ENCODE peak calls at places on chromosomes 1 and 21, in ten cellular contexts. One of them, this sample, is unnamed.
A peak's percentile ranks its signal among the peaks of the same experiment; 100 is the strongest.

GRCh38 chr1:60970081-60970509 is 112.3 kb upstream of the NFIA start:
- DNase-seq in GM12865: no peak
- DNase-seq in mammary epithelial cell: peak; percentile 46
- DNase-seq in suprapubic skin: no peak
- DNase-seq in tibial artery: no peak
- DNase-seq in CD4-positive, CD25-positive, alpha-beta regulatory T cell: no peak
- DNase-seq in neuronal stem cell: no peak
- DNase-seq in OCI-LY7: peak; percentile 4
- DNase-seq in choroid plexus epithelial cell: peak; percentile 71
- DNase-seq in GM12864: no peak
- DNase-seq in this sample: no peak

GRCh38 chr1:205066221-205066818 is 17.9 kb downstream of the TMEM81 start:
- DNase-seq in GM12865: no peak
- DNase-seq in mammary epithelial cell: no peak
- DNase-seq in suprapubic skin: peak; percentile 51
- DNase-seq in tibial artery: no peak
- DNase-seq in CD4-positive, CD25-positive, alpha-beta regulatory T cell: no peak
- DNase-seq in neuronal stem cell: no peak
- DNase-seq in OCI-LY7: peak; percentile 7
- DNase-seq in choroid plexus epithelial cell: peak; percentile 10
- DNase-seq in GM12864: no peak
- DNase-seq in this sample: no peak

GRCh38 chr1:10639301-10640078 is 157.0 kb downstream of the CASZ1 start:
- DNase-seq in GM12865: no peak
- DNase-seq in mammary epithelial cell: no peak
- DNase-seq in suprapubic skin: peak; percentile 68
- DNase-seq in tibial artery: no peak
- DNase-seq in CD4-positive, CD25-positive, alpha-beta regulatory T cell: no peak
- DNase-seq in neuronal stem cell: no peak
- DNase-seq in OCI-LY7: no peak
- DNase-seq in choroid plexus epithelial cell: no peak
- DNase-seq in GM12864: no peak
- DNase-seq in this sample: no peak

GRCh38 chr1:240189386-240189989 is 97.8 kb downstream of the FMN2 start:
- DNase-seq in GM12865: peak; percentile 39
- DNase-seq in mammary epithelial cell: peak; percentile 25
- DNase-seq in suprapubic skin: no peak
- DNase-seq in tibial artery: no peak
- DNase-seq in CD4-positive, CD25-positive, alpha-beta regulatory T cell: peak; percentile 6
- DNase-seq in neuronal stem cell: peak; percentile 48
- DNase-seq in OCI-LY7: peak; percentile 46
- DNase-seq in choroid plexus epithelial cell: peak; percentile 60
- DNase-seq in GM12864: no peak
- DNase-seq in this sample: no peak

GRCh38 chr1:45979778-45980176 is 152.7 kb downstream of the PIK3R3 start:
- DNase-seq in GM12865: no peak
- DNase-seq in mammary epithelial cell: no peak
- DNase-seq in suprapubic skin: no peak
- DNase-seq in tibial artery: no peak
- DNase-seq in CD4-positive, CD25-positive, alpha-beta regulatory T cell: no peak
- DNase-seq in neuronal stem cell: no peak
- DNase-seq in OCI-LY7: no peak
- DNase-seq in choroid plexus epithelial cell: no peak
- DNase-seq in GM12864: no peak
- DNase-seq in this sample: no peak

GRCh38 chr1:39491146-39491921 is at the start of gene BMP8A:
- DNase-seq in GM12865: peak; percentile 82
- DNase-seq in mammary epithelial cell: peak; percentile 51
- DNase-seq in suprapubic skin: no peak
- DNase-seq in tibial artery: no peak
- DNase-seq in CD4-positive, CD25-positive, alpha-beta regulatory T cell: peak; percentile 68
- DNase-seq in neuronal stem cell: peak; percentile 51
- DNase-seq in OCI-LY7: peak; percentile 72
- DNase-seq in choroid plexus epithelial cell: peak; percentile 38
- DNase-seq in GM12864: no peak
- DNase-seq in this sample: no peak

GRCh38 chr1:67347688-67348472 is 40.2 kb downstream of the IL12RB2 start:
- DNase-seq in GM12865: peak; percentile 58
- DNase-seq in mammary epithelial cell: peak; percentile 85
- DNase-seq in suprapubic skin: no peak
- DNase-seq in tibial artery: no peak
- DNase-seq in CD4-positive, CD25-positive, alpha-beta regulatory T cell: no peak
- DNase-seq in neuronal stem cell: peak; percentile 45
- DNase-seq in OCI-LY7: peak; percentile 55
- DNase-seq in choroid plexus epithelial cell: peak; percentile 74
- DNase-seq in GM12864: no peak
- DNase-seq in this sample: no peak

GRCh38 chr1:54380285-54380882 is 25.8 kb downstream of the SSBP3 start:
- DNase-seq in GM12865: no peak
- DNase-seq in mammary epithelial cell: no peak
- DNase-seq in suprapubic skin: no peak
- DNase-seq in tibial artery: no peak
- DNase-seq in CD4-positive, CD25-positive, alpha-beta regulatory T cell: no peak
- DNase-seq in neuronal stem cell: no peak
- DNase-seq in OCI-LY7: no peak
- DNase-seq in choroid plexus epithelial cell: no peak
- DNase-seq in GM12864: no peak
- DNase-seq in this sample: no peak

GRCh38 chr1:99970713-99971255 is 988 bp downstream of the SLC35A3 start:
- DNase-seq in GM12865: no peak
- DNase-seq in mammary epithelial cell: peak; percentile 14
- DNase-seq in suprapubic skin: no peak
- DNase-seq in tibial artery: no peak
- DNase-seq in CD4-positive, CD25-positive, alpha-beta regulatory T cell: no peak
- DNase-seq in neuronal stem cell: no peak
- DNase-seq in OCI-LY7: no peak
- DNase-seq in choroid plexus epithelial cell: peak; percentile 5
- DNase-seq in GM12864: no peak
- DNase-seq in this sample: no peak

DNA sequence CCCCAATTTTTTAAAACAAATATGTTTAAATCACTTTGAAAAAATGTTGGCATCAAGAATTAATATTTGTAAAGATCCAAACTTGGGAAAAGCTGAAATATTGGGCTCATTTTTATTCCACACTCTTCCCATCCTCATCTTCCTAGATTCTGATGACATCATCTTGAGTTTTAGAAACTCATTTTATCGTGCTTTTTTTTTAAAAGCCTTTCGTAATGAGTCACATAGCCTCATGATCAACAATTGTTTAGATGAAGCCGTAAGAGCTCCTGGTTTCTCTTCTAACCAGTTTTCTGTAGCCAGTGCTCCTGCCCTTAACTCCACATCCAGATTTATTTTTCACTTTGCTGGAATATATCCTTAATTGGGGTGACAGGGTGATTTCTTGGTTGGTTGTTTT is 78.6 kb downstream of the POFUT2 start:
- DNase-seq in GM12865: no peak
- DNase-seq in mammary epithelial cell: peak; percentile 12
- DNase-seq in suprapubic skin: no peak
- DNase-seq in tibial artery: no peak
- DNase-seq in CD4-positive, CD25-positive, alpha-beta regulatory T cell: no peak
- DNase-seq in neuronal stem cell: no peak
- DNase-seq in OCI-LY7: no peak
- DNase-seq in choroid plexus epithelial cell: peak; percentile 81
- DNase-seq in GM12864: no peak
- DNase-seq in this sample: peak; percentile 9
- H3K4me3 ChIP-seq in GM12865: no peak overlapping the region
- H3K4me3 ChIP-seq in mammary epithelial cell: no peak overlapping the region
- H3K4me3 ChIP-seq in suprapubic skin: no peak overlapping the region
- H3K4me3 ChIP-seq in tibial artery: no peak overlapping the region
- H3K4me3 ChIP-seq in CD4-positive, CD25-positive, alpha-beta regulatory T cell: no peak overlapping the region
- H3K4me3 ChIP-seq in neuronal stem cell: no peak overlapping the region
- H3K4me3 ChIP-seq in OCI-LY7: no peak overlapping the region
- H3K4me3 ChIP-seq in choroid plexus epithelial cell: peak overlapping the region; percentile 9
- H3K4me3 ChIP-seq in GM12864: no peak overlapping the region
- H3K4me3 ChIP-seq in this sample: no peak overlapping the region

GRCh38 chr1:212030936-212031528 is 4.3 kb downstream of the INTS7 start:
- DNase-seq in GM12865: no peak
- DNase-seq in mammary epithelial cell: peak; percentile 80
- DNase-seq in suprapubic skin: no peak
- DNase-seq in tibial artery: no peak
- DNase-seq in CD4-positive, CD25-positive, alpha-beta regulatory T cell: no peak
- DNase-seq in neuronal stem cell: no peak
- DNase-seq in OCI-LY7: no peak
- DNase-seq in choroid plexus epithelial cell: peak; percentile 89
- DNase-seq in GM12864: no peak
- DNase-seq in this sample: peak; percentile 87

GRCh38 chr1:212037900-212038299 is 2.4 kb downstream of the DTL start:
- DNase-seq in GM12865: peak; percentile 21
- DNase-seq in mammary epithelial cell: peak; percentile 41
- DNase-seq in suprapubic skin: no peak
- DNase-seq in tibial artery: no peak
- DNase-seq in CD4-positive, CD25-positive, alpha-beta regulatory T cell: no peak
- DNase-seq in neuronal stem cell: no peak
- DNase-seq in OCI-LY7: peak; percentile 19
- DNase-seq in choroid plexus epithelial cell: no peak
- DNase-seq in GM12864: no peak
- DNase-seq in this sample: no peak

GRCh38 chr1:212035123-212035834 is at the start of the genes DTL and INTS7:
- DNase-seq in GM12865: peak; percentile 100
- DNase-seq in mammary epithelial cell: peak; percentile 99
- DNase-seq in suprapubic skin: peak; percentile 99
- DNase-seq in tibial artery: peak; percentile 98
- DNase-seq in CD4-positive, CD25-positive, alpha-beta regulatory T cell: peak; percentile 99
- DNase-seq in neuronal stem cell: peak; percentile 99
- DNase-seq in OCI-LY7: peak; percentile 100
- DNase-seq in choroid plexus epithelial cell: peak; percentile 99
- DNase-seq in GM12864: peak; percentile 96
- DNase-seq in this sample: peak; percentile 95

GRCh38 chr1:212035835-212036605 is 472 bp downstream of the DTL start:
- DNase-seq in GM12865: peak; percentile 18
- DNase-seq in mammary epithelial cell: no peak
- DNase-seq in suprapubic skin: no peak
- DNase-seq in tibial artery: no peak
- DNase-seq in CD4-positive, CD25-positive, alpha-beta regulatory T cell: peak; percentile 15
- DNase-seq in neuronal stem cell: no peak
- DNase-seq in OCI-LY7: peak; percentile 52
- DNase-seq in choroid plexus epithelial cell: no peak
- DNase-seq in GM12864: no peak
- DNase-seq in this sample: no peak

DNA sequence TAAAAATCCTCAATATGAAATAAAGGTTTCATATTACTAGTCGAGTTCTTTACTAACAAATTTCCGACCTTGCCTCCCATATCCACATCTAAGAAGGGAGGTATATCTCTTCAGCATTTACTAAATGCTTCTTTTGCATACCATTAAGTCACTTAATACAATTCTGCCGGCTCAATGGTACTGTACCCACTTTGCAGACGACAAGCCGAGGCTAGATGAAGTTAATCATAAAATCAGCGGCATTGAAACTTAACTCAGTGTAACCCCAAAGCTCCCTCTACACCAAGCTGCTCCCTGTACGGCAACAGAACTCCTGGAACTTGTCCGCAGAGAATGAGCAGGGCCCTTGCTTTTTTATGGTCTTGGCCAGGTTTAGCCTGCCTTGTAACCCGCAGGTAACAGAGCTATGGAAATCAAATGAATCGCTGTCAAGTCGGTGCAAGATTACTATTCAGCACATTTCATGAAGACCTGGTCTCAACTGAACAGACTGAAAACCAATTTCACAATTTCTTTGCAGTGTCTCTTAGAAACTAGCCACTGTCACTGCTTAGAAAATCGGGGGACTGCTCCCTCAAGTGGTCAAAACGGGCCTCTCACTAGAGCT is 738 bp downstream of the INTS7 start:
- DNase-seq in GM12865: no peak
- DNase-seq in mammary epithelial cell: no peak
- DNase-seq in suprapubic skin: no peak
- DNase-seq in tibial artery: no peak
- DNase-seq in CD4-positive, CD25-positive, alpha-beta regulatory T cell: no peak
- DNase-seq in neuronal stem cell: peak; percentile 4
- DNase-seq in OCI-LY7: no peak
- DNase-seq in choroid plexus epithelial cell: no peak
- DNase-seq in GM12864: no peak
- DNase-seq in this sample: no peak
- H3K4me3 ChIP-seq in GM12865: peak overlapping the region; percentile 88
- H3K4me3 ChIP-seq in mammary epithelial cell: peak overlapping the region; percentile 74
- H3K4me3 ChIP-seq in suprapubic skin: peak overlapping the region; percentile 70
- H3K4me3 ChIP-seq in tibial artery: peak overlapping the region; percentile 68
- H3K4me3 ChIP-seq in CD4-positive, CD25-positive, alpha-beta regulatory T cell: peak overlapping the region; percentile 98
- H3K4me3 ChIP-seq in neuronal stem cell: peak overlapping the region; percentile 61
- H3K4me3 ChIP-seq in OCI-LY7: peak overlapping the region; percentile 82
- H3K4me3 ChIP-seq in choroid plexus epithelial cell: peak overlapping the region; percentile 90
- H3K4me3 ChIP-seq in GM12864: peak overlapping the region; percentile 87
- H3K4me3 ChIP-seq in this sample: peak overlapping the region; percentile 89

GRCh38 chr21:45012661-45013270 is 61.6 kb upstream of the ADARB1 start:
- DNase-seq in GM12865: no peak
- DNase-seq in mammary epithelial cell: peak; percentile 87
- DNase-seq in suprapubic skin: peak; percentile 56
- DNase-seq in tibial artery: no peak
- DNase-seq in CD4-positive, CD25-positive, alpha-beta regulatory T cell: no peak
- DNase-seq in neuronal stem cell: no peak
- DNase-seq in OCI-LY7: no peak
- DNase-seq in choroid plexus epithelial cell: no peak
- DNase-seq in GM12864: no peak
- DNase-seq in this sample: no peak
- H3K4me3 ChIP-seq in GM12865: no peak overlapping the region
- H3K4me3 ChIP-seq in mammary epithelial cell: no peak overlapping the region
- H3K4me3 ChIP-seq in suprapubic skin: no peak overlapping the region
- H3K4me3 ChIP-seq in tibial artery: no peak overlapping the region
- H3K4me3 ChIP-seq in CD4-positive, CD25-positive, alpha-beta regulatory T cell: no peak overlapping the region
- H3K4me3 ChIP-seq in neuronal stem cell: no peak overlapping the region
- H3K4me3 ChIP-seq in OCI-LY7: no peak overlapping the region
- H3K4me3 ChIP-seq in choroid plexus epithelial cell: no peak overlapping the region
- H3K4me3 ChIP-seq in GM12864: no peak overlapping the region
- H3K4me3 ChIP-seq in this sample: no peak overlapping the region

GRCh38 chr1:174999926-175000696 is at the start of gene CACYBP:
- DNase-seq in GM12865: peak; percentile 58
- DNase-seq in mammary epithelial cell: peak; percentile 40
- DNase-seq in suprapubic skin: peak; percentile 81
- DNase-seq in tibial artery: peak; percentile 43
- DNase-seq in CD4-positive, CD25-positive, alpha-beta regulatory T cell: no peak
- DNase-seq in neuronal stem cell: no peak
- DNase-seq in OCI-LY7: peak; percentile 72
- DNase-seq in choroid plexus epithelial cell: peak; percentile 56
- DNase-seq in GM12864: no peak
- DNase-seq in this sample: no peak

GRCh38 chr1:175005085-175005783 is 5.5 kb downstream of the CACYBP start:
- DNase-seq in GM12865: no peak
- DNase-seq in mammary epithelial cell: peak; percentile 50
- DNase-seq in suprapubic skin: no peak
- DNase-seq in tibial artery: no peak
- DNase-seq in CD4-positive, CD25-positive, alpha-beta regulatory T cell: no peak
- DNase-seq in neuronal stem cell: no peak
- DNase-seq in OCI-LY7: no peak
- DNase-seq in choroid plexus epithelial cell: no peak
- DNase-seq in GM12864: no peak
- DNase-seq in this sample: no peak

GRCh38 chr1:175000697-175001187 is 995 bp downstream of the CACYBP start:
- DNase-seq in GM12865: peak; percentile 27
- DNase-seq in mammary epithelial cell: peak; percentile 25
- DNase-seq in suprapubic skin: no peak
- DNase-seq in tibial artery: no peak
- DNase-seq in CD4-positive, CD25-positive, alpha-beta regulatory T cell: no peak
- DNase-seq in neuronal stem cell: no peak
- DNase-seq in OCI-LY7: peak; percentile 20
- DNase-seq in choroid plexus epithelial cell: no peak
- DNase-seq in GM12864: no peak
- DNase-seq in this sample: no peak

GRCh38 chr1:175003521-175003920 is 3.8 kb downstream of the CACYBP start:
- DNase-seq in GM12865: no peak
- DNase-seq in mammary epithelial cell: no peak
- DNase-seq in suprapubic skin: no peak
- DNase-seq in tibial artery: no peak
- DNase-seq in CD4-positive, CD25-positive, alpha-beta regulatory T cell: no peak
- DNase-seq in neuronal stem cell: no peak
- DNase-seq in OCI-LY7: no peak
- DNase-seq in choroid plexus epithelial cell: no peak
- DNase-seq in GM12864: no peak
- DNase-seq in this sample: no peak

GRCh38 chr1:175002910-175003517 is 3.3 kb downstream of the CACYBP start:
- DNase-seq in GM12865: no peak
- DNase-seq in mammary epithelial cell: no peak
- DNase-seq in suprapubic skin: no peak
- DNase-seq in tibial artery: no peak
- DNase-seq in CD4-positive, CD25-positive, alpha-beta regulatory T cell: no peak
- DNase-seq in neuronal stem cell: no peak
- DNase-seq in OCI-LY7: no peak
- DNase-seq in choroid plexus epithelial cell: no peak
- DNase-seq in GM12864: no peak
- DNase-seq in this sample: no peak
- H3K4me3 ChIP-seq in GM12865: no peak overlapping the region
- H3K4me3 ChIP-seq in mammary epithelial cell: no peak overlapping the region
- H3K4me3 ChIP-seq in suprapubic skin: peak overlapping the region; percentile 16
- H3K4me3 ChIP-seq in tibial artery: no peak overlapping the region
- H3K4me3 ChIP-seq in CD4-positive, CD25-positive, alpha-beta regulatory T cell: peak overlapping the region; percentile 61
- H3K4me3 ChIP-seq in neuronal stem cell: no peak overlapping the region
- H3K4me3 ChIP-seq in OCI-LY7: peak overlapping the region; percentile 95
- H3K4me3 ChIP-seq in choroid plexus epithelial cell: no peak overlapping the region
- H3K4me3 ChIP-seq in GM12864: no peak overlapping the region
- H3K4me3 ChIP-seq in this sample: no peak overlapping the region